ENCODE peak calls at places on chromosomes 1 and 21, in nine cellular contexts. Y, A, T, B, F, N, E, S and V are unnamed samples.

GRCh38 chr1:172429324-172430127 is 9.0 kb downstream of the C1orf105 start:
- DNase-seq in A (peak), T (peak), S (peak), B (no peak), Y (no peak), F (peak), E (no peak), N (peak), V (peak)

GRCh38 chr1:48560114-48560513 is 88.1 kb upstream of the SPATA6 start:
- DNase-seq in B (no peak), Y (no peak), N (no peak), E (no peak), A (no peak), F (no peak), S (no peak), T (no peak), V (no peak)

GRCh38 chr1:41803656-41804055 is 115.1 kb downstream of the HIVEP3 start:
- DNase-seq in Y (no peak), A (no peak), N (no peak), E (no peak), B (no peak), T (no peak), S (no peak), F (no peak), V (no peak)

GRCh38 chr1:6358757-6359567 is 34.6 kb downstream of the ACOT7 start:
- DNase-seq in N (no peak), A (peak), T (peak), B (no peak), Y (peak), S (peak), E (peak), F (peak), V (peak)

GRCh38 chr1:55833452-55834160 is 618.4 kb upstream of the USP24 start:
- DNase-seq in A (peak), S (peak), B (no peak), E (peak), N (no peak), Y (no peak), T (no peak), F (no peak), V (no peak)

GRCh38 chr1:12135612-12136011 is 31.2 kb upstream of the TNFRSF1B start:
- DNase-seq in S (no peak), B (no peak), N (no peak), T (no peak), A (no peak), Y (peak), F (no peak), E (no peak), V (no peak)

GRCh38 chr1:185045793-185046441 is 559 bp downstream of the RNF2 start:
- DNase-seq in N (peak), E (no peak), A (peak), F (peak), B (peak), S (peak), Y (peak), T (no peak), V (peak)

GRCh38 chr1:213415686-213416380 is 364.8 kb downstream of the RPS6KC1 start:
- DNase-seq in N (no peak), T (no peak), B (no peak), S (no peak), A (no peak), E (no peak), F (no peak), Y (no peak), V (no peak)

GRCh38 chr1:210464519-210465039 is 135.9 kb downstream of the HHAT start:
- DNase-seq in F (no peak), E (no peak), Y (no peak), S (no peak), B (no peak), T (no peak), A (peak), N (no peak), V (no peak)

GRCh38 chr1:44501022-44501910 is 96.2 kb downstream of the RNF220 start:
- DNase-seq in F (peak), B (peak), S (no peak), T (no peak), E (no peak), Y (no peak), A (no peak), N (peak), V (no peak)

GRCh38 chr1:225817611-225818061 is 7.7 kb downstream of the EPHX1 start:
- DNase-seq in A (peak), T (no peak), Y (peak), S (peak), E (peak), F (no peak), N (peak), B (peak), V (peak)

GRCh38 chr1:165531021-165531420 is 12.8 kb upstream of the LRRC52 start:
- DNase-seq in A (no peak), E (no peak), S (no peak), B (no peak), Y (no peak), T (no peak), F (no peak), N (no peak), V (no peak)

GRCh38 chr1:176795929-176796328 is 333.0 kb downstream of the PAPPA2 start:
- DNase-seq in F (no peak), A (no peak), N (no peak), S (no peak), B (no peak), E (no peak), Y (no peak), T (no peak), V (no peak)

GRCh38 chr1:235088440-235088839 is 40.2 kb downstream of the TOMM20 start:
- DNase-seq in S (no peak), A (no peak), B (no peak), Y (no peak), E (no peak), T (no peak), N (no peak), F (no peak), V (no peak)

GRCh38 chr1:228335406-228336307 is 71.0 kb downstream of the TRIM11 start:
- DNase-seq in N (peak), T (no peak), E (no peak), A (no peak), B (no peak), F (no peak), S (no peak), Y (peak), V (no peak)

GRCh38 chr1:22711591-22712501 is 1.2 kb downstream of the EPHB2 start:
- DNase-seq in S (peak), Y (no peak), N (no peak), E (no peak), T (no peak), A (no peak), F (peak), B (no peak), V (no peak)

GRCh38 chr1:31750858-31751638 is 13.1 kb downstream of the ADGRB2 start:
- DNase-seq in Y (no peak), A (peak), T (no peak), F (no peak), B (no peak), E (peak), S (peak), N (no peak), V (peak)

GRCh38 chr1:1121611-1122077 is 5.8 kb upstream of the C1orf159 start:
- DNase-seq in B (no peak), A (no peak), E (no peak), Y (peak), T (no peak), S (no peak), N (no peak), F (no peak), V (no peak)

GRCh38 chr1:3915551-3916121 is 15.6 kb upstream of the C1orf174 start:
- DNase-seq in E (no peak), S (no peak), N (no peak), A (no peak), Y (no peak), F (no peak), T (no peak), B (no peak), V (no peak)

GRCh38 chr1:67889940-67890567 is 56.8 kb upstream of the GNG12 start:
- DNase-seq in T (peak), E (peak), A (peak), F (no peak), Y (no peak), S (peak), B (no peak), N (no peak), V (no peak)

GRCh38 chr1:2384941-2385481 is 6.3 kb downstream of the MORN1 start:
- DNase-seq in N (no peak), B (no peak), A (no peak), Y (peak), S (no peak), E (no peak), F (no peak), T (no peak), V (no peak)

GRCh38 chr1:215786997-215787396 is 219.9 kb downstream of the KCTD3 start:
- DNase-seq in N (no peak), B (no peak), T (no peak), Y (no peak), S (no peak), E (no peak), F (no peak), A (no peak), V (no peak)

GRCh38 chr1:241639653-241640148 is 468 bp downstream of the CHML start:
- DNase-seq in S (peak), A (peak), N (peak), F (peak), Y (peak), E (no peak), B (peak), T (no peak), V (peak)

GRCh38 chr21:37435120-37435519 is 68.5 kb downstream of the DYRK1A start:
- DNase-seq in F (peak), N (peak), B (peak), Y (peak), E (peak), T (peak), S (peak), A (peak), V (peak)

GRCh38 chr1:35556494-35557117 is 597 bp downstream of the KIAA0319L start:
- DNase-seq in A (no peak), Y (no peak), E (no peak), N (no peak), T (no peak), F (no peak), B (no peak), S (peak), V (no peak)

GRCh38 chr1:228282329-228283042 is 74.6 kb downstream of the OBSCN start:
- DNase-seq in Y (no peak), T (no peak), F (no peak), E (no peak), N (peak), B (no peak), A (no peak), S (peak), V (no peak)

GRCh38 chr1:25082216-25082899 is 149.9 kb downstream of the SYF2 start:
- DNase-seq in A (peak), N (no peak), E (no peak), Y (no peak), S (no peak), F (no peak), B (no peak), T (no peak), V (no peak)

GRCh38 chr1:64000021-64000420 is 203.4 kb upstream of the UBE2U start:
- DNase-seq in T (peak), F (no peak), S (no peak), N (no peak), A (peak), E (no peak), Y (no peak), B (no peak), V (no peak)

GRCh38 chr1:175757381-175758015 is 14.1 kb upstream of the TNR start:
- DNase-seq in S (peak), N (no peak), Y (no peak), B (no peak), A (no peak), F (peak), T (no peak), E (no peak), V (no peak)

GRCh38 chr1:8133657-8134430 is 107.7 kb upstream of the ERRFI1 start:
- DNase-seq in Y (peak), N (no peak), F (no peak), E (peak), B (no peak), T (peak), S (peak), A (peak), V (no peak)

GRCh38 chr1:28579374-28579773 is 12.7 kb upstream of the RAB42 start:
- DNase-seq in N (no peak), A (no peak), T (no peak), E (no peak), S (no peak), Y (no peak), B (no peak), F (no peak), V (no peak)

GRCh38 chr1:6815722-6816121 is 30.5 kb downstream of the CAMTA1 start:
- DNase-seq in B (no peak), N (no peak), Y (no peak), A (no peak), E (no peak), T (no peak), S (no peak), F (no peak), V (no peak)